ENCODE peak calls at places on chromosomes 13 and 19, in six cellular contexts. C, V, O, U, N and Q are unnamed samples.

GRCh38 chr19:13026478-13026999 is 31.3 kb downstream of the NFIX start:
- DNase-seq in C (peak), U (no peak), O (no peak), V (no peak), N (no peak), Q (no peak)

GRCh38 chr13:62113145-62113544 is 697.5 kb upstream of the PCDH20 start:
- DNase-seq in V (no peak), N (no peak), C (no peak), U (no peak), O (no peak), Q (no peak)

GRCh38 chr19:42023121-42023942 is 29.3 kb upstream of the ATP1A3 start:
- DNase-seq in V (no peak), C (peak), O (no peak), N (peak), U (no peak), Q (no peak)

GRCh38 chr19:55466246-55466614 is 1.7 kb upstream of the C19orf85 start:
- DNase-seq in U (no peak), N (no peak), O (no peak), C (no peak), V (no peak), Q (no peak)

GRCh38 chr19:970695-971094 is 13.4 kb upstream of the WDR18 start:
- DNase-seq in V (no peak), N (peak), O (no peak), U (no peak), C (no peak), Q (no peak)

GRCh38 chr13:28136916-28137315 is 1.4 kb upstream of the PAN3 start:
- DNase-seq in N (no peak), C (no peak), O (no peak), V (no peak), U (no peak), Q (no peak)

GRCh38 chr13:114108141-114108761 is 24.2 kb downstream of the RASA3 start:
- DNase-seq in O (no peak), U (no peak), V (no peak), C (no peak), N (no peak), Q (no peak)

GRCh38 chr13:33251131-33251629 is 34.4 kb downstream of the STARD13 start:
- DNase-seq in C (peak), V (no peak), U (no peak), N (peak), O (no peak), Q (no peak)

GRCh38 chr13:60152114-60152513 is 11.6 kb downstream of the DIAPH3 start:
- DNase-seq in C (peak), V (no peak), U (no peak), N (no peak), O (no peak), Q (no peak)

GRCh38 chr19:58278156-58279041 is at the start of gene ZNF8:
- DNase-seq in U (peak), C (peak), O (peak), N (peak), V (peak), Q (peak)

GRCh38 chr19:18388328-18389094 is 2.6 kb downstream of the GDF15 start:
- DNase-seq in C (peak), O (peak), U (peak), V (peak), N (peak), Q (peak)

GRCh38 chr13:46603165-46603603 is 50.2 kb downstream of the LRCH1 start:
- DNase-seq in C (peak), U (no peak), N (no peak), O (no peak), V (no peak), Q (no peak)

GRCh38 chr19:13089139-13089856 is 13.4 kb downstream of the LYL1 start:
- DNase-seq in C (no peak), O (no peak), V (no peak), U (no peak), N (peak), Q (no peak)

GRCh38 chr19:35455616-35456201 is 7.7 kb downstream of the FFAR2 start:
- DNase-seq in O (no peak), N (no peak), U (no peak), C (no peak), V (no peak), Q (no peak)

GRCh38 chr19:35117017-35117570 is 1.5 kb downstream of the FXYD3 start:
- DNase-seq in U (no peak), V (no peak), C (no peak), N (no peak), O (no peak), Q (no peak)

GRCh38 chr19:58586131-58586765 is 13.1 kb upstream of the MZF1 start:
- DNase-seq in V (no peak), N (no peak), U (no peak), O (no peak), C (no peak), Q (no peak)

GRCh38 chr19:2952953-2953481 is 8.2 kb upstream of the ZNF77 start:
- DNase-seq in C (peak), O (no peak), U (no peak), N (no peak), V (no peak), Q (no peak)

GRCh38 chr13:74325106-74325505 is 190.9 kb upstream of the KLF12 start:
- DNase-seq in U (no peak), V (no peak), C (peak), O (no peak), N (peak), Q (no peak)

GRCh38 chr19:4347521-4347920 is 4.2 kb downstream of the MPND start:
- DNase-seq in C (no peak), U (no peak), V (no peak), O (no peak), N (no peak), Q (no peak)

GRCh38 chr13:49367640-49368431 is 76.0 kb downstream of the CAB39L start:
- DNase-seq in C (peak), V (no peak), N (no peak), O (no peak), U (no peak), Q (no peak)